ENCODE peak calls at places on chromosomes 2 and 18, in five cellular contexts. I, J, U, F and P are unnamed samples.

GRCh38 chr2:152028182-152028862 is 70.5 kb downstream of the CACNB4 start:
- DNase-seq in F (no peak), U (no peak), I (no peak), J (no peak), P (no peak)

GRCh38 chr2:159454185-159454584 is 162.2 kb downstream of the BAZ2B start:
- DNase-seq in U (no peak), F (no peak), J (no peak), I (no peak), P (no peak)

GRCh38 chr2:231621051-231621879 is 28.6 kb downstream of the TEX44 start:
- DNase-seq in F (no peak), I (no peak), U (no peak), J (peak; percentile 85), P (peak; percentile 48)

GRCh38 chr2:68774569-68775271 is 40.1 kb downstream of the ARHGAP25 start:
- DNase-seq in F (no peak), J (peak; percentile 66), I (peak; percentile 50), U (no peak), P (peak; percentile 70)

GRCh38 chr2:62705859-62706720 is 577 bp downstream of the EHBP1 start:
- DNase-seq in U (peak; percentile 28), F (peak; percentile 58), I (peak; percentile 79), J (peak; percentile 67), P (peak; percentile 40)

GRCh38 chr2:219523031-219523671 is 8.9 kb downstream of the ASIC4 start:
- DNase-seq in I (no peak), U (no peak), J (peak; percentile 49), F (peak; percentile 51), P (no peak)

GRCh38 chr2:213022987-213023386 is 128.4 kb downstream of the IKZF2 start:
- DNase-seq in J (no peak), U (no peak), I (no peak), F (no peak), P (no peak)

GRCh38 chr2:150051004-150051403 is 436.5 kb downstream of the RND3 start:
- DNase-seq in J (no peak), I (no peak), U (no peak), F (no peak), P (no peak)

GRCh38 chr2:238379096-238379810 is 47.5 kb upstream of the ASB1 start:
- DNase-seq in U (no peak), J (no peak), I (no peak), F (no peak), P (no peak)

GRCh38 chr2:44364604-44365003 is 2.9 kb downstream of the CAMKMT start:
- DNase-seq in J (no peak), F (no peak), I (no peak), U (no peak), P (no peak)

GRCh38 chr2:9590635-9591034 is 35.0 kb upstream of the ADAM17 start:
- DNase-seq in J (no peak), F (no peak), I (no peak), U (no peak), P (no peak)

GRCh38 chr2:221997100-221997499 is 301.7 kb downstream of the PAX3 start:
- DNase-seq in F (no peak), I (no peak), J (no peak), U (no peak), P (no peak)

GRCh38 chr18:26655010-26655613 is 106.8 kb upstream of the KCTD1 start:
- DNase-seq in F (no peak), J (no peak), I (no peak), U (no peak), P (no peak)

GRCh38 chr18:22551536-22552151 is 133.9 kb upstream of the CTAGE1 start:
- DNase-seq in U (no peak), F (no peak), J (no peak), I (peak; percentile 79), P (no peak)

GRCh38 chr2:194826241-194826640 is 830.8 kb upstream of the SLC39A10 start:
- DNase-seq in J (no peak), F (no peak), U (no peak), I (no peak), P (no peak)

GRCh38 chr18:11728247-11728646 is 39.2 kb downstream of the GNAL start:
- DNase-seq in U (no peak), F (peak; percentile 51), J (no peak), I (no peak), P (no peak)
- TF ChIP-seq CTCF in U (no peak), F (peak; percentile 27), J (no peak), I (no peak), P (peak; percentile 17)

GRCh38 chr2:241372376-241372992 is 16.4 kb downstream of the FARP2 start:
- DNase-seq in U (no peak), J (no peak), F (no peak), I (no peak), P (no peak)
- H3K4me1 ChIP-seq in U (peaks cover 4% of the 10 kb centered on the region), J (no peaks in the 10 kb centered on the region), F (peaks cover 4% of the 10 kb centered on the region), I (peaks cover 9% of the 10 kb centered on the region), P (no peaks in the 10 kb centered on the region)

GRCh38 chr2:210252699-210253606 is 27.7 kb upstream of the ACADL start:
- DNase-seq in J (no peak), F (no peak), I (no peak), U (no peak), P (no peak)

DNA sequence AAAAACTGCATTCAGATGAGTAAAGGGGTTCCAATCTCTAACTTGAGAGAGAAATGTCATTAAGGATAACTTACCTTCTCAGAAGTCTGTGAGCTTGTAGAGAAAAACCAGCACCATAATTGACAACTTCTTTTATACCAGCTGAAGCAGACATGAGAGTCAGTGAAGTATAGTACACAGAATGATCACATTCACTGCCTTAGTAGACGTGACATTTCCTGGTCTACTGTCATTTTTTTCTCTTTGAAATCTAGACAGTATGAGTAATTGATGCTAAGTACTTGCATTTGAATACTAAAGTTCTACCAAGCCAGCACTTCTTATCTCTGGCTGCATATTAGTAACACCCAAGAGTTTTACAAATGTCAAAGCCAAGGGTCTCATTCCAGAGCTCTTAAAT is 25.3 kb upstream of the ACADL start:
- DNase-seq in F (no peak), J (no peak), U (no peak), I (no peak), P (no peak)
- TF ChIP-seq CTCF in F (no peak), J (no peak), U (no peak), I (no peak), P (no peak)

DNA sequence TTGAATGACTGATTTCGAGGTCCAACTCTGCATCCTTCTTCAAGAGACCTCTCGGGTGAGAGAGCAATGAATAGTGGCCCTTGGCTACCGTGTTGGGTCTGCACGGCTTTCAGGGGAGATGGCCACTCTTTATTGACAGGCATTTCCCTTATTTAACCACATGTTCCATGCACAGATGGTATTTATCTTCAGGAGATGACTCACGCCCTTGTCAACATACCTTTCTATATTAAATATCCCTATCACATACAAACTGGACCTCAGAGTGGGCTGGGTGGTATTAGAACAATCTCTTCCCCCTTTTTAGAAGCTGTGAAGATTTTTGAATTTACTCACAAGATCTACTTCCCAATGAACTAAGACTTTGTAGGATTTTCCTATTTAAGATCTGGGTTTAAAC is 109.6 kb upstream of the CDC42EP3 start:
- DNase-seq in F (no peak), J (no peak), I (no peak), U (no peak), P (no peak)
- H3K4me1 ChIP-seq in F (peaks cover 5% of the 10 kb centered on the region), J (peaks cover 9% of the 10 kb centered on the region), I (peaks cover 6% of the 10 kb centered on the region), U (peaks cover 24% of the 10 kb centered on the region), P (peaks cover 19% of the 10 kb centered on the region)

GRCh38 chr2:2061091-2061696 is 269.9 kb downstream of the MYT1L start:
- DNase-seq in J (no peak), U (no peak), I (no peak), F (no peak), P (no peak)
- TF ChIP-seq CTCF in J (no peak), U (no peak), I (no peak), F (no peak), P (no peak)

DNA sequence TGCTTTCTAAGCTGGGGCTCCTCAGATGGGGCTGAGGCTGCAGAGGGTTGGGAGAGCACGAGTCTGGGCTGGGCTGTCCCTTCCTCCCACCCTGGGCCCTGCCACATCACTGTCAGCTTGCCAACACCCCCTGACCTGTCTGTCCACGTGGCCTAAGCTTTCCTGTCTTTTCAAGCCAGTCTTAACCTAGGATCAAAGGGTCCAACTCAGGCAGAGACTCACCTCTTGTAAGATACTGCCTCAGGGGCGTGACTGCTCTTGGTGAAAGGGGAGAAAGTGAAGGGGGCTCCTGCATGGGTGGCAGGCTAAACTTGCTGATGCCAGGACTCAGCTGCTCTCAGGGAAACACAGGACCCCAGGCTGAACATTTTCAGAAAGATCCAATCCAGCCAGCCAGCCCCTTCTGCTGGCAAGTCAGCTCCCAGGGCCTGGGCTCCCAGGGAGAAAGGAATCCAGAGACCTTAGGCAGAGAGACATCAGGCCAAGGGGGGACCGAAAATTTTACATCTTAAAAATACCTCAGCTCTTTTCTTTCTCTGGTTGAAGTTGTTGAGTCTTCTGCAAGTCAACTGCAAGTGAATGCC is 144.2 kb upstream of the ID2 start:
- DNase-seq in J (peak; percentile 16), U (no peak), I (no peak), F (no peak), P (no peak)
- H3K4me1 ChIP-seq in J (peaks cover 9% of the 10 kb centered on the region), U (peaks cover 20% of the 10 kb centered on the region), I (peaks cover 68% of the 10 kb centered on the region), F (peaks cover 68% of the 10 kb centered on the region), P (peaks cover 8% of the 10 kb centered on the region)

DNA sequence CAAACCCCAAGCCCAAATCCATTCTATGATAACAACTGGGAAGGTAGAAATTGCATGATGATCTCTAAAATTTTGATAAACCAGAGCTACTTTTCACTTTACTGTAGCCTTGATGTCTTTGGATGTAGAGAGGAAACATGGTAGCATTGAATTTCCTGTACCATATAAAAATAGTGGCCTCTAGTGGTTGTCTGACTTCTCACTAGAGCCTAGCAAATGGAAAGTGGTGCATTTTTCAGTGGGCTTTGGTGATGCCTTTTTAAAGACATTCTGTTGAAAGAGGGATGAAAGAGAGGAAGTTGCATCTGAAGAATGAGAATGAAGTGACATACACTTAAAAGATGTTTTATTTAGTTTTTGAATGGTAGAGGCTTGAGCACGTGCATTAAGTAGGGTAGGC is 662.2 kb downstream of the XIRP2 start:
- DNase-seq in I (no peak), U (no peak), F (peak; percentile 46), J (no peak), P (no peak)
- TF ChIP-seq CTCF in I (no peak), U (no peak), F (peak; percentile 43), J (no peak), P (peak; percentile 41)

GRCh38 chr2:207141381-207141780 is 24.4 kb downstream of the KLF7 start:
- DNase-seq in U (no peak), J (no peak), I (no peak), F (no peak), P (no peak)
- H3K4me1 ChIP-seq in U (peaks cover 80% of the 10 kb centered on the region), J (peaks cover 31% of the 10 kb centered on the region), I (peaks cover 64% of the 10 kb centered on the region), F (peaks cover 38% of the 10 kb centered on the region), P (peaks cover 78% of the 10 kb centered on the region)

GRCh38 chr2:20633794-20634259 is 17.1 kb downstream of the HS1BP3 start:
- DNase-seq in I (no peak), J (no peak), U (no peak), F (no peak), P (no peak)
- TF ChIP-seq CTCF in I (peak; percentile 9), J (no peak), U (no peak), F (no peak), P (no peak)